ENCODE peak calls at places on chromosomes 16 and 17, in nine cellular contexts. E is SK-N-SH, B is cardiac muscle cell, R is A549, Z is WTC11, A is pancreas, O is Peyer's patch, U is astrocyte of the cerebellum, Y is type B pancreatic cell. K is an unnamed sample.

GRCh38 chr17:47727704-47728036 is 5.4 kb upstream of the TBX21 start:
- DNase-seq in U (no peak), Z (no peak), E (no peak), A (no peak), R (no peak), B (no peak), O (no peak), Y (no peak), K (no peak)

GRCh38 chr16:78277374-78277773 is 177.9 kb downstream of the WWOX start:
- DNase-seq in U (no peak), Y (no peak), O (no peak), Z (peak; percentile 31), A (no peak), E (peak; percentile 3), R (no peak), B (no peak), K (no peak)

GRCh38 chr16:1054660-1055556 is 17.6 kb upstream of the SSTR5 start:
- DNase-seq in Y (no peak), E (peak; percentile 91), B (peak; percentile 67), R (peak; percentile 77), O (peak; percentile 59), Z (peak; percentile 88), U (peak; percentile 5), A (peak; percentile 78), K (peak; percentile 82)

GRCh38 chr16:1026057-1026783 is 44.6 kb downstream of the SOX8 start:
- DNase-seq in U (no peak), B (no peak), R (no peak), A (no peak), E (no peak), Z (no peak), Y (no peak), O (no peak), K (no peak)

GRCh38 chr17:79294459-79295071 is 219.9 kb downstream of the ENGASE start:
- DNase-seq in U (peak; percentile 9), B (peak; percentile 62), Y (peak; percentile 88), Z (peak; percentile 89), A (peak; percentile 77), R (peak; percentile 51), E (no peak), O (peak; percentile 54), K (peak; percentile 90)

GRCh38 chr17:79939755-79940154 is 95.9 kb downstream of the TBC1D16 start:
- DNase-seq in R (no peak), B (no peak), Z (no peak), U (no peak), E (no peak), A (no peak), O (peak; percentile 28), Y (no peak), K (no peak)

GRCh38 chr16:74724820-74725549 is 24.3 kb upstream of the MLKL start:
- DNase-seq in Z (no peak), E (no peak), R (no peak), A (peak; percentile 17), B (peak; percentile 42), O (peak; percentile 43), Y (peak; percentile 65), U (peak; percentile 35), K (peak; percentile 21)

GRCh38 chr16:68704232-68704867 is 32.7 kb upstream of the CDH1 start:
- DNase-seq in Y (peak; percentile 78), E (peak; percentile 85), U (peak; percentile 53), O (peak; percentile 92), A (peak; percentile 91), Z (peak; percentile 93), B (peak; percentile 77), R (peak; percentile 82), K (peak; percentile 67)

GRCh38 chr16:85256190-85256739 is 144.0 kb upstream of the CIBAR2 start:
- DNase-seq in O (no peak), U (no peak), B (no peak), Y (no peak), E (no peak), Z (no peak), A (peak; percentile 63), R (no peak), K (no peak)

GRCh38 chr17:66667491-66668030 is 167.4 kb upstream of the CACNG5 start:
- DNase-seq in B (no peak), A (no peak), U (no peak), Z (no peak), Y (no peak), O (no peak), R (no peak), E (no peak), K (no peak)

GRCh38 chr16:19168173-19169080 is at the start of gene SYT17:
- DNase-seq in U (no peak), E (peak; percentile 88), O (peak; percentile 57), A (peak; percentile 63), Z (peak; percentile 35), Y (no peak), R (peak; percentile 35), B (no peak), K (peak; percentile 34)

GRCh38 chr17:47897561-47897960 is 1.5 kb downstream of the SP2 start:
- DNase-seq in Y (no peak), A (no peak), E (no peak), B (no peak), U (no peak), R (no peak), Z (no peak), O (no peak), K (no peak)

GRCh38 chr17:79027925-79028491 is 4.0 kb downstream of the C1QTNF1 start:
- DNase-seq in U (no peak), B (peak; percentile 89), Z (no peak), O (peak; percentile 44), Y (no peak), A (no peak), E (peak; percentile 92), R (no peak), K (no peak)

DNA sequence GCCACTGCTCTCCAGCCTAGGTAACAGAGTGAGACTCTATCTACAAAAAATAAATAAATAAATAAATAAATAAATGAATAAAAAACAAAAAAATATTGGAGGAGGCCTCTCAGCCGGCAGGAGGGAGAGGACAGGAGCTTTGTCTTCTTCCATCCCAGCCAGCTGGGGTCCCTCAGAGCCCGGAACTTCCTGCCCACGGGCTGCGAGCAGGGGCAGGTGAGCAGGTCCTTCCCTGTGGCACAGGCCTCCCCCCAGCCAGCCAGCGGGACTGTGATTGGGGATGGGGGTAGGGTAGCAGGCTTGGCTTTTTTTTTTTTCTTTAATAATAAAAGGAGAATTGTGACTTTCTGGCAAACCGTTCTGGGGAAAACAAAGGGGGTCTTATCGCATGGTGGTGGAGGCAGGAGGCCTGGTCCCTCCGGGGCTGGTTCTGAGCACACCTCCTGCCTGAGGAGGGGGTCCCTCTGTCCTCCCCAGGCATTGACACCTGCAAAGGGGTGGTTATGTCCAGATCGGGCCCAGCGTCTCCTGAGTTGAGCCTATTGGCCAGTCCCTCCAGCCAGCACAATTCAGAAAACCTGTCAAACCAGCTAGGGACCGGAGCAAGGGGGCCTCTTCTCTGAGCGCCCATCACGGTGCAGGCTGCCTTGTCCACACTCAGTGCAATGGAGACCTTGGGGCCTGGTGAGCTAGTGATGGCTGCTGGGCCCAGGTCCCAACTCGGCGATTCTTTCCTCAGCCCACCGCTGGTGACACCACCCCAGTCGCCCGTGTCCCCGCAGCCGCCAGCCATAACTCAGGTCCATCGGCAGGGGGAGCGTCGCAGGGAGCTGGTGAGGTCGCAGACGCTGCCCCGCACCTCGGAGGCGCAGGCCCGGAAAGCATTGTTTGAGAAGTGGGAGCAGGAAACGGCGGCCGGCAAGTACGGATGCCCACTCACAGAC is 10.3 kb downstream of the SMTNL2 start:
- DNase-seq in B (no peak), Y (no peak), O (peak; percentile 56), U (no peak), A (no peak), Z (peak; percentile 76), R (no peak), E (peak; percentile 68), K (peak; percentile 54)
- TF ChIP-seq CTCF in B (no peak), Y (peak; percentile 68), O (no peak), U (peak; percentile 21), A (no peak), Z (peak; percentile 55), R (no peak), E (no peak), K (peak; percentile 58)

GRCh38 chr16:22141746-22142145 is 20.6 kb upstream of the SDR42E2 start:
- DNase-seq in Z (peak; percentile 55), U (no peak), Y (no peak), B (peak; percentile 24), R (peak; percentile 55), A (no peak), E (peak; percentile 42), O (no peak), K (no peak)
- TF ChIP-seq CTCF in Z (peak; percentile 58), U (peak; percentile 50), Y (peak; percentile 63), B (peak; percentile 56), R (peak; percentile 35), A (no peak), E (peak; percentile 52), O (no peak), K (peak; percentile 56)

GRCh38 chr16:66147338-66147737 is 219.2 kb upstream of the CDH5 start:
- DNase-seq in A (no peak), U (no peak), Z (no peak), Y (no peak), B (no peak), O (no peak), R (no peak), E (no peak), K (no peak)
- TF ChIP-seq CTCF in A (no peak), U (no peak), Z (no peak), Y (no peak), B (no peak), O (no peak), R (no peak), E (no peak), K (no peak)

GRCh38 chr17:28188841-28189263 is 130.1 kb upstream of the TMEM97 start:
- DNase-seq in Y (no peak), B (no peak), A (no peak), E (peak; percentile 50), O (no peak), U (no peak), Z (no peak), R (no peak), K (no peak)
- TF ChIP-seq CTCF in Y (no peak), B (no peak), A (no peak), E (no peak), O (no peak), U (no peak), Z (no peak), R (no peak), K (no peak)

GRCh38 chr17:81484195-81484979 is 28.2 kb downstream of the ACTG1 start:
- DNase-seq in R (peak; percentile 80), O (peak; percentile 95), Z (peak; percentile 93), E (peak; percentile 97), Y (peak; percentile 95), U (peak; percentile 46), A (peak; percentile 95), B (peak; percentile 84), K (peak; percentile 88)
- TF ChIP-seq CTCF in R (peak; percentile 100), O (peak; percentile 99), Z (peak; percentile 96), E (peak; percentile 95), Y (peak; percentile 100), U (peak; percentile 74), A (peak; percentile 99), B (peak; percentile 76), K (peak; percentile 98)